ENCODE peak calls at places on chromosomes 11 and 22, in seven cellular contexts. C is C1 segment of cervical spinal cord, F is psoas muscle, O is skeletal muscle cell, H is anterior cingulate cortex, Z is HEK293T, I is transverse colon. J is an unnamed sample.

GRCh38 chr11:94762208-94762607 is 5.9 kb upstream of the AMOTL1 start:
- DNase-seq in Z (no peak), I (no peak), C (no peak), O (no peak), F (no peak), H (no peak), J (no peak)

GRCh38 chr22:39622881-39623367 is 52.4 kb downstream of the CACNA1I start:
- DNase-seq in O (no peak), C (no peak), H (peak; percentile 29), F (peak; percentile 65), I (peak; percentile 71), Z (peak; percentile 85), J (peak; percentile 59)

GRCh38 chr11:27646051-27646818 is 54.0 kb downstream of the BDNF start:
- DNase-seq in C (no peak), I (no peak), Z (no peak), O (no peak), H (no peak), F (peak; percentile 13), J (no peak)

GRCh38 chr11:60919956-60920355 is 4.3 kb upstream of the TMEM132A start:
- DNase-seq in O (no peak), C (no peak), F (no peak), H (no peak), Z (no peak), I (no peak), J (no peak)

GRCh38 chr11:114077482-114078305 is 18.2 kb downstream of the ZBTB16 start:
- DNase-seq in O (no peak), I (peak; percentile 51), Z (no peak), F (no peak), C (no peak), H (no peak), J (no peak)

GRCh38 chr11:46983598-46983997 is 47.0 kb downstream of the CSTPP1 start:
- DNase-seq in C (no peak), I (peak; percentile 17), H (no peak), F (no peak), Z (no peak), O (no peak), J (no peak)

GRCh38 chr22:38325575-38325974 is 8.3 kb upstream of the CSNK1E start:
- DNase-seq in C (no peak), Z (no peak), H (no peak), O (no peak), F (no peak), I (no peak), J (no peak)

GRCh38 chr22:39180566-39180965 is 28.1 kb upstream of the CBX7 start:
- DNase-seq in O (no peak), I (no peak), C (no peak), Z (no peak), F (no peak), H (no peak), J (no peak)

GRCh38 chr11:3986301-3986700 is 108.3 kb upstream of the RRM1 start:
- DNase-seq in H (no peak), C (no peak), I (no peak), F (no peak), Z (no peak), O (no peak), J (no peak)

GRCh38 chr11:119852741-119853140 is 123.7 kb upstream of the NECTIN1 start:
- DNase-seq in O (no peak), C (no peak), H (no peak), F (no peak), I (no peak), Z (no peak), J (no peak)